ENCODE peak calls at places on chromosomes 12 and 14, in five cellular contexts. One of them, this sample, is unnamed.

GRCh38 chr12:7934560-7935463 is 1.2 kb downstream of the SLC2A3 start:
- DNase-seq in HepG2: no peak
- DNase-seq in vagina: no peak
- DNase-seq in uterus: no peak
- DNase-seq in GM12891: no peak
- DNase-seq in this sample: no peak

GRCh38 chr12:116892318-116892717 is 11.1 kb upstream of the HRK start:
- DNase-seq in HepG2: no peak
- DNase-seq in GM12891: no peak
- DNase-seq in uterus: no peak
- DNase-seq in vagina: no peak
- DNase-seq in this sample: no peak

GRCh38 chr12:5556033-5556614 is 124.2 kb downstream of the NTF3 start:
- DNase-seq in vagina: peak
- DNase-seq in HepG2: no peak
- DNase-seq in uterus: no peak
- DNase-seq in GM12891: peak
- DNase-seq in this sample: peak

GRCh38 chr12:130463818-130464663 is 126.4 kb downstream of the PIWIL1 start:
- DNase-seq in vagina: no peak
- DNase-seq in GM12891: no peak
- DNase-seq in uterus: no peak
- DNase-seq in HepG2: no peak
- DNase-seq in this sample: no peak

GRCh38 chr12:110403975-110404675 is 617 bp upstream of the ANAPC7 start:
- DNase-seq in HepG2: peak
- DNase-seq in GM12891: peak
- DNase-seq in uterus: peak
- DNase-seq in vagina: no peak
- DNase-seq in this sample: peak

GRCh38 chr12:66965613-66966012 is 286.7 kb upstream of the GRIP1 start:
- DNase-seq in vagina: no peak
- DNase-seq in HepG2: no peak
- DNase-seq in uterus: no peak
- DNase-seq in GM12891: no peak
- DNase-seq in this sample: no peak

GRCh38 chr12:48794870-48795269 is 6.0 kb upstream of the ADCY6 start:
- DNase-seq in HepG2: no peak
- DNase-seq in vagina: no peak
- DNase-seq in GM12891: no peak
- DNase-seq in uterus: no peak
- DNase-seq in this sample: no peak

GRCh38 chr12:97984951-97985350 is 522.3 kb downstream of the RMST start:
- DNase-seq in GM12891: no peak
- DNase-seq in uterus: no peak
- DNase-seq in vagina: no peak
- DNase-seq in HepG2: no peak
- DNase-seq in this sample: no peak

GRCh38 chr14:105490572-105491365 is at the start of gene TEDC1:
- DNase-seq in uterus: peak
- DNase-seq in HepG2: peak
- DNase-seq in GM12891: peak
- DNase-seq in vagina: peak
- DNase-seq in this sample: peak

GRCh38 chr14:94615823-94616570 is 3.8 kb downstream of the SERPINA3 start:
- DNase-seq in HepG2: no peak
- DNase-seq in GM12891: no peak
- DNase-seq in vagina: no peak
- DNase-seq in uterus: no peak
- DNase-seq in this sample: no peak

GRCh38 chr14:58817846-58818245 is 180.1 kb downstream of the DACT1 start:
- DNase-seq in uterus: no peak
- DNase-seq in HepG2: no peak
- DNase-seq in vagina: no peak
- DNase-seq in GM12891: no peak
- DNase-seq in this sample: no peak

GRCh38 chr12:110639336-110640178 is 25.6 kb downstream of the TCTN1 start:
- DNase-seq in uterus: no peak
- DNase-seq in HepG2: no peak
- DNase-seq in GM12891: no peak
- DNase-seq in vagina: no peak
- DNase-seq in this sample: no peak

GRCh38 chr12:122508163-122508562 is 7.4 kb upstream of the ZCCHC8 start:
- DNase-seq in vagina: no peak
- DNase-seq in HepG2: no peak
- DNase-seq in uterus: no peak
- DNase-seq in GM12891: no peak
- DNase-seq in this sample: no peak

GRCh38 chr12:50200507-50201273 is 33.5 kb upstream of the CERS5 start:
- DNase-seq in uterus: no peak
- DNase-seq in vagina: no peak
- DNase-seq in HepG2: no peak
- DNase-seq in GM12891: no peak
- DNase-seq in this sample: no peak

GRCh38 chr12:122855985-122856831 is 21.0 kb downstream of the HIP1R start:
- DNase-seq in HepG2: no peak
- DNase-seq in uterus: no peak
- DNase-seq in vagina: no peak
- DNase-seq in GM12891: no peak
- DNase-seq in this sample: no peak

GRCh38 chr12:12719496-12719895 is 2.3 kb downstream of the CDKN1B start:
- DNase-seq in vagina: no peak
- DNase-seq in HepG2: no peak
- DNase-seq in GM12891: no peak
- DNase-seq in uterus: no peak
- DNase-seq in this sample: no peak

GRCh38 chr12:49105504-49106120 is 5.0 kb downstream of the LMBR1L start:
- DNase-seq in uterus: no peak
- DNase-seq in HepG2: no peak
- DNase-seq in vagina: no peak
- DNase-seq in GM12891: no peak
- DNase-seq in this sample: no peak

GRCh38 chr12:109915171-109916040 is 15.3 kb downstream of the TCHP start:
- DNase-seq in GM12891: no peak
- DNase-seq in vagina: no peak
- DNase-seq in HepG2: no peak
- DNase-seq in uterus: no peak
- DNase-seq in this sample: no peak

GRCh38 chr14:54686219-54686870 is 119.4 kb downstream of the SAMD4A start:
- DNase-seq in uterus: peak
- DNase-seq in GM12891: no peak
- DNase-seq in HepG2: no peak
- DNase-seq in vagina: no peak
- DNase-seq in this sample: peak

GRCh38 chr12:52037248-52037861 is 13.9 kb upstream of the NR4A1 start:
- DNase-seq in HepG2: no peak
- DNase-seq in vagina: peak
- DNase-seq in uterus: peak
- DNase-seq in GM12891: no peak
- DNase-seq in this sample: no peak

GRCh38 chr12:42070056-42070455 is 74.6 kb downstream of the GXYLT1 start:
- DNase-seq in GM12891: no peak
- DNase-seq in uterus: no peak
- DNase-seq in HepG2: no peak
- DNase-seq in vagina: no peak
- DNase-seq in this sample: no peak

GRCh38 chr12:24014853-24015590 is 65.6 kb upstream of the SOX5 start:
- DNase-seq in vagina: no peak
- DNase-seq in uterus: no peak
- DNase-seq in HepG2: no peak
- DNase-seq in GM12891: no peak
- DNase-seq in this sample: no peak

GRCh38 chr12:115791331-115791730 is 486.2 kb downstream of the MED13L start:
- DNase-seq in HepG2: no peak
- DNase-seq in uterus: no peak
- DNase-seq in GM12891: no peak
- DNase-seq in vagina: no peak
- DNase-seq in this sample: no peak

GRCh38 chr12:58924652-58925051 is 4.3 kb upstream of the LRIG3 start:
- DNase-seq in uterus: no peak
- DNase-seq in GM12891: no peak
- DNase-seq in HepG2: no peak
- DNase-seq in vagina: no peak
- DNase-seq in this sample: no peak

GRCh38 chr12:132439333-132439904 is 50.5 kb upstream of the FBRSL1 start:
- DNase-seq in GM12891: no peak
- DNase-seq in uterus: no peak
- DNase-seq in vagina: no peak
- DNase-seq in HepG2: no peak
- DNase-seq in this sample: no peak

GRCh38 chr14:22752422-22752821 is 14.1 kb upstream of the OXA1L start:
- DNase-seq in GM12891: no peak
- DNase-seq in uterus: no peak
- DNase-seq in vagina: no peak
- DNase-seq in HepG2: peak
- DNase-seq in this sample: no peak

GRCh38 chr12:93060666-93061413 is 131.7 kb upstream of the EEA1 start:
- DNase-seq in HepG2: peak
- DNase-seq in uterus: peak
- DNase-seq in GM12891: no peak
- DNase-seq in vagina: no peak
- DNase-seq in this sample: no peak

GRCh38 chr12:122022393-122023338 is 982 bp downstream of the BCL7A start:
- DNase-seq in HepG2: no peak
- DNase-seq in vagina: no peak
- DNase-seq in uterus: no peak
- DNase-seq in GM12891: no peak
- DNase-seq in this sample: no peak

GRCh38 chr14:30143617-30144016 is 216.0 kb upstream of the PRKD1 start:
- DNase-seq in uterus: no peak
- DNase-seq in GM12891: no peak
- DNase-seq in HepG2: no peak
- DNase-seq in vagina: no peak
- DNase-seq in this sample: no peak

GRCh38 chr14:104600141-104600643 is 4.4 kb downstream of the TMEM179 start:
- DNase-seq in GM12891: peak
- DNase-seq in uterus: no peak
- DNase-seq in HepG2: no peak
- DNase-seq in vagina: no peak
- DNase-seq in this sample: peak

GRCh38 chr12:89103831-89104230 is 248.5 kb downstream of the DUSP6 start:
- DNase-seq in HepG2: no peak
- DNase-seq in uterus: no peak
- DNase-seq in GM12891: no peak
- DNase-seq in vagina: no peak
- DNase-seq in this sample: no peak

GRCh38 chr12:14948672-14949071 is 10.3 kb upstream of the ERP27 start:
- DNase-seq in GM12891: peak
- DNase-seq in uterus: peak
- DNase-seq in vagina: no peak
- DNase-seq in HepG2: no peak
- DNase-seq in this sample: no peak

GRCh38 chr12:120669055-120669828 is 17.7 kb upstream of the MLEC start:
- DNase-seq in GM12891: no peak
- DNase-seq in HepG2: no peak
- DNase-seq in vagina: no peak
- DNase-seq in uterus: no peak
- DNase-seq in this sample: peak

GRCh38 chr12:51904951-51905471 is 2.3 kb upstream of the ACVRL1 start:
- DNase-seq in HepG2: no peak
- DNase-seq in GM12891: no peak
- DNase-seq in uterus: peak
- DNase-seq in vagina: no peak
- DNase-seq in this sample: no peak

GRCh38 chr14:68593806-68594536 is 198.9 kb downstream of the ZFP36L1 start:
- DNase-seq in GM12891: no peak
- DNase-seq in uterus: peak
- DNase-seq in HepG2: peak
- DNase-seq in vagina: no peak
- DNase-seq in this sample: no peak

DNA sequence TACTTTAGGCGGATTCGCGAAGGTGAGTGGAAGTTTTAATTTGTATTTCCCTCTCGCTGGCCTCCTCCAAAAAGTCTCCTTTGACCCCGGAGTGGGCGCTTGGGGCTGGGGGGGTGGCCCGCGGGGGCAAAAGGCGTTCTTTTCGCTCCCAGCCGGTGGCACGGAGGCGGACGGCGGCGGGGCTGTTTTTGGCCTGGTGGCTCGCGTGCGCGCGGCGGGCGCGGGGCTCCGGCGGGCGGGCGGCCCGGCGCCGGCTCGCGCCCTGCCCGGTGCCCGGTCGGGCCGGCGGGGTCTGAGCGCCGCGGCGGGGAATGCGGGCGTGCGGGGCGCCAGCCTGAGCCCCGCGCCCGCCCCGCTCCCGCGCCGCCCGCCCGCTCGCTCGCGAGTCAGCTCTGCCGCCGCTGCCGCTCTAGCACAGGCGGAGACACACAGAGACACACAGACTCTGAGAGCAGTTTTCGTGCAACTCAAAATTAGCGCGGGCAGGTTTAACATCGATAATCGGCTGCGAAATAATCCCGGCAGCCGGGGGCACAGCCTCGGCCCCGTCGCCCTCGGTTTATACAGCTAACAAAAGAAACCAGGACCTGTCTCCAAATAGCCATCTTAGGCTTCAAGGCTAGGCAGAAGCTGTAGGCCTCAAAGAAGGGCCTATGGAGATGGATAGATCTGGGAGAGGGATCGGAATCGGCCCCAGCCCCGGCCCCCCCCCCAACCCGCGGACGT is 773 bp downstream of the ARID2 start:
- DNase-seq in uterus: peak
- DNase-seq in HepG2: no peak
- DNase-seq in GM12891: no peak
- DNase-seq in vagina: no peak
- DNase-seq in this sample: peak
- TF ChIP-seq POLR2A in uterus: no peak
- TF ChIP-seq POLR2A in HepG2: peak
- TF ChIP-seq POLR2A in GM12891: no peak
- TF ChIP-seq POLR2A in vagina: no peak
- TF ChIP-seq POLR2A in this sample: no peak

GRCh38 chr14:21245813-21246212 is 23.4 kb downstream of the HNRNPC start:
- DNase-seq in uterus: no peak
- DNase-seq in GM12891: no peak
- DNase-seq in vagina: no peak
- DNase-seq in HepG2: no peak
- DNase-seq in this sample: no peak
- TF ChIP-seq POLR2A in uterus: no peak
- TF ChIP-seq POLR2A in GM12891: peak
- TF ChIP-seq POLR2A in vagina: no peak
- TF ChIP-seq POLR2A in HepG2: no peak
- TF ChIP-seq POLR2A in this sample: no peak

GRCh38 chr14:50116221-50116956 is at the start of gene VCPKMT:
- DNase-seq in vagina: peak
- DNase-seq in uterus: peak
- DNase-seq in HepG2: peak
- DNase-seq in GM12891: peak
- DNase-seq in this sample: peak
- TF ChIP-seq POLR2A in vagina: peak
- TF ChIP-seq POLR2A in uterus: peak
- TF ChIP-seq POLR2A in HepG2: peak
- TF ChIP-seq POLR2A in GM12891: peak
- TF ChIP-seq POLR2A in this sample: peak

GRCh38 chr12:16563519-16563918 is 42.4 kb downstream of the LMO3 start:
- DNase-seq in HepG2: no peak
- DNase-seq in GM12891: no peak
- DNase-seq in uterus: no peak
- DNase-seq in vagina: no peak
- DNase-seq in this sample: no peak
- TF ChIP-seq POLR2A in HepG2: no peak
- TF ChIP-seq POLR2A in GM12891: no peak
- TF ChIP-seq POLR2A in uterus: no peak
- TF ChIP-seq POLR2A in vagina: no peak
- TF ChIP-seq POLR2A in this sample: no peak

GRCh38 chr14:24271134-24271833 is at the start of gene RABGGTA:
- DNase-seq in HepG2: peak
- DNase-seq in vagina: no peak
- DNase-seq in uterus: peak
- DNase-seq in GM12891: peak
- DNase-seq in this sample: peak
- TF ChIP-seq POLR2A in HepG2: peak
- TF ChIP-seq POLR2A in vagina: no peak
- TF ChIP-seq POLR2A in uterus: no peak
- TF ChIP-seq POLR2A in GM12891: peak
- TF ChIP-seq POLR2A in this sample: peak